ENCODE peak calls at places on chromosomes 4 and X, in four cellular contexts. T, Y, S and R are unnamed samples.

GRCh38 chr4:43357252-43357974 is 464.9 kb downstream of the GRXCR1 start:
- DNase-seq in T (no peak), Y (no peak), S (no peak), R (no peak)

GRCh38 chr4:2366252-2367192 is 51.9 kb downstream of the ZFYVE28 start:
- DNase-seq in T (peak; percentile 83), Y (no peak), S (no peak), R (no peak)

GRCh38 chrX:31545726-31546125 is 473.9 kb upstream of the FTHL17 start:
- DNase-seq in T (no peak), Y (no peak), S (no peak), R (no peak)

GRCh38 chrX:50812995-50813842 is 775 bp downstream of the SHROOM4 start:
- DNase-seq in T (peak; percentile 84), Y (peak; percentile 58), S (peak; percentile 23), R (peak; percentile 82)

GRCh38 chrX:72306851-72307645 is 1.3 kb upstream of the CITED1 start:
- DNase-seq in T (no peak), Y (peak; percentile 60), S (no peak), R (peak; percentile 88)

GRCh38 chr4:175891863-175892262 is 79.8 kb upstream of the GPM6A start:
- DNase-seq in T (no peak), Y (no peak), S (no peak), R (no peak)

GRCh38 chr4:163672751-163673150 is 178.3 kb downstream of the TMA16 start:
- DNase-seq in T (no peak), Y (no peak), S (no peak), R (no peak)

GRCh38 chr4:42482516-42483327 is 85.4 kb downstream of the SHISA3 start:
- DNase-seq in T (no peak), Y (no peak), S (no peak), R (no peak)

GRCh38 chr4:120765271-120765985 is 157.1 kb downstream of the PRDM5 start:
- DNase-seq in T (no peak), Y (no peak), S (no peak), R (no peak)

GRCh38 chr4:157115613-157116340 is 39.8 kb downstream of the GLRB start:
- DNase-seq in T (no peak), Y (no peak), S (no peak), R (no peak)

GRCh38 chr4:61200991-61201526 is 933 bp downstream of the ADGRL3 start:
- DNase-seq in T (no peak), Y (no peak), S (no peak), R (peak; percentile 81)

GRCh38 chrX:148193759-148194158 is 212.6 kb downstream of the FMR1NB start:
- DNase-seq in T (no peak), Y (no peak), S (no peak), R (no peak)

GRCh38 chr4:95092762-95093161 is 335.0 kb downstream of the BMPR1B start:
- DNase-seq in T (no peak), Y (no peak), S (no peak), R (no peak)

GRCh38 chr4:95093936-95094929 is 336.5 kb downstream of the BMPR1B start:
- DNase-seq in T (no peak), Y (no peak), S (no peak), R (no peak)

GRCh38 chr4:95093460-95093859 is 335.7 kb downstream of the BMPR1B start:
- DNase-seq in T (no peak), Y (no peak), S (no peak), R (no peak)

GRCh38 chr4:95091272-95091671 is 333.5 kb downstream of the BMPR1B start:
- DNase-seq in T (no peak), Y (no peak), S (no peak), R (no peak)

GRCh38 chr4:95095352-95095974 is 337.7 kb downstream of the BMPR1B start:
- DNase-seq in T (no peak), Y (no peak), S (no peak), R (no peak)
- TF ChIP-seq CTCF in T (no peak), Y (peak; percentile 61), S (peak; percentile 66), R (peak; percentile 85)

GRCh38 chr4:101076032-101076431 is 271.3 kb downstream of the PPP3CA start:
- DNase-seq in T (no peak), Y (no peak), S (no peak), R (no peak)
- TF ChIP-seq CTCF in T (no peak), Y (no peak), S (no peak), R (no peak)

GRCh38 chrX:80812176-80812575 is 2.5 kb upstream of the BRWD3 start:
- DNase-seq in T (no peak), Y (no peak), S (no peak), R (no peak)
- TF ChIP-seq CTCF in T (no peak), Y (peak; percentile 20), S (no peak), R (no peak)

DNA sequence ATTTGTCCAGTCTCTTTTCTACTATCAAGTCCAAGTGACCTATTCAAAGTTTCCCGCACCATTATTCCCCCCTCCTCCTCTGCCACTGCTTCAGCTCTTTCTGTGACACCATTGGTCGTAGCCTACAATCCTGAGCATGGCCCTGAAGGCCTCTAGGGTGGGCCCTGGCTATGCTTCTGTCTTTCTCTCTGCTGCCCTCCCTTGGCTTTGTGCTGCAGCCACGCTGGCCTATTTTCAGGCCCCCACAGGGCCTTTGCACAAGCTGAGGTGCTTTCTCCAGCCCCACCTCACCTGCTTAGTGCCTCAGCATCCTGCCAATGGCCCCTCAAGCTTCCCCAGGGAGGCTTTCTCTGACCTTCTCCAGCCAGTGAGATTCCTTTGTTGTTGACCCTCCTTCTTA is 156.5 kb downstream of the NHS start:
- DNase-seq in T (no peak), Y (no peak), S (no peak), R (no peak)
- TF ChIP-seq CTCF in T (no peak), Y (no peak), S (no peak), R (no peak)

DNA sequence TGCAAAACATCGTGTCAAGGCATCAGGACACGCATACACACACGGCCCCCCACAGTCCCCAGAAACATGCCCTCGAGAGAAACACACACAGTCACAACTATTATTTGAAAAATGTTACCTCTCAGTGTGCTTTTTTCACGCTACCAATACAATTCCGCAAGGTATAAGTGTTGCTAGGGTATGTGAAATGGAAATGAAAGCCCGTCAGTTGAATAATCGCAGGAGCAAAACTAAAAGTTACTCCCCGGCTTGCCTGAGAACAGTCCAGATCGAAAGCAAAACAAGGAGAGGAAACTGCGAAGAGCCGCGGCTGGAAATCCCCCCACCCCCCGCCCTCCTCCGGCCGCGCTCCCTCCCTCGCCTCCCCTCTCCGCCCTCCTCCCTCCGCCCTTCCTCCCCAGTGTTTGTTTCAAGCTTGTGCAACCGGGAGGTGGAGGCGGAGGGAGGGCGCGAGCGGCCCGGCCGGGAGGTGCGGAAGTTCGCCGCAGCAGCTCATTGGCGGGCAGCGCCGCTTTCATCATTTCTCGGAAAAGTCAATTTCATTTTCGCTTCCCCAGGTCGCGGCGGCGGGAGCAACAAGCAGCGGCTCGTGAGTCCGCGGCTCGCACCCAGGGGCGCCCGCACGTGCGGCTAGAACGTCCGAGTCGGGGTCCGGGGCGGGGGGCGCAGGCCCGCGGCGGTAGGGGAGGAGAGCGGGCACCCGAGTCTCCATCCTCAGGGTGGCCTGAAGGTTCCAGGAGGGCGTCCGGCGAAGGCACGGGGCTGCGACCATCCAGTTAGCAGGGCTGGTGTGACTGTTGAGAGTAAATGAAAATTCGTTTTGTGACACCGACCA is at the start of gene IRF2:
- DNase-seq in T (peak; percentile 99), Y (peak; percentile 98), S (peak; percentile 86), R (peak; percentile 98)
- TF ChIP-seq CTCF in T (no peak), Y (no peak), S (no peak), R (no peak)

DNA sequence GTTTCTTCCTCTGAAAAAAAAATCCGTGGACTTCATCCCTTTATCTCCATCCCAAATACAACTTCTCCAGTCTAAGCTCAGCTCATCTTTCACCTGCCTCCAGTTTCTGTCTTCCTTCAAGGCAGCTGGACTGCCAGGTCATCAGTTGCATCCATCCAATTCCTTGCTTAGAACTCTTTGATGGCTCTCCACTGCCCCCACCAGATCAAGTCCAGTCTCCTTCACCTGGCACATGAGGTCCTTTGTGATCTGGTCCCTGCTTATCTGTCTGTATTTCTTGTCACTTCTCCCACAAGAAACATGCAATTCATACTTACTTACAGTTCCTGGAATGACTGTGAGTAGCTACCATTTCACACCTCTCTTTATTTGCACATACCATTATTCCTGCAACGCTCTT is 33.8 kb downstream of the OTUD6A start:
- DNase-seq in T (no peak), Y (no peak), S (no peak), R (no peak)
- TF ChIP-seq CTCF in T (no peak), Y (peak; percentile 41), S (peak; percentile 24), R (no peak)

GRCh38 chr4:4860381-4860802 is 927 bp downstream of the MSX1 start:
- DNase-seq in T (no peak), Y (no peak), S (no peak), R (no peak)
- TF ChIP-seq CTCF in T (no peak), Y (no peak), S (no peak), R (no peak)

GRCh38 chr4:70538869-70539268 is 20.5 kb downstream of the AMTN start:
- DNase-seq in T (no peak), Y (no peak), S (no peak), R (no peak)

DNA sequence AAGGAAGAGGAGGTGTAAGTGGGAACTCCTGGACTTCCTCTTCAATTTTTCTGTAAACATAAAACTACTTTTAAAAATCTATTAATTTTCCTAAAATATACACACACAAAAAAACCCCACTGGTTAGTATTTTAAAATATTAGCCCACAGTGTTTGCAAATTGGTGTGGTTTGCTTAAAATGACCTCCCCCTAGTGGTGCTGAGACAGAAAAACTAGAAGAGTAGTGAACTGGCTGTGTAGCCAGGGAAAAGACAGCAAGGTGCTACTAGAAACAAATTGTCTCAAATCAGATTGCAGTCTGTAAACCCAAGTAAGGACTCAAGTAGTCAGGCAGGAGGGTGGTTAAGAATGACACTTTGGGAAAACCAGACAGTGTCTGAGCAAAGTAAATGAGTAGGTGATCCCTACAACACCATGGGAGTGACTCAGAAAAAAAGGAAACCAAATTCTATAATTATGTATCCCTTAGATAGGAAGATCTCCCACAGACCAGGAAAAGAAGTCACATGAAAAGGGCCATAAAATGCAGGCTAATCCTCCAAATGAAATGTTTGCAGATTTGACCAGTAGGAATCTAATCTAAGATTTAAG is 26.0 kb downstream of the AMTN start:
- DNase-seq in T (no peak), Y (no peak), S (no peak), R (no peak)
- TF ChIP-seq CTCF in T (no peak), Y (peak; percentile 35), S (peak; percentile 74), R (peak; percentile 65)